ENCODE peak calls at places on chromosomes 13 and 19, in four cellular contexts. Z is Ammon's horn; H is H1; S is stimulated activated CD4-positive, alpha-beta T cell treated with anti-CD3 and anti-CD28 coated beads, TNF-alpha, amount 100 ng/mL, for 48 hours. E is an unnamed sample.

GRCh38 chr19:1487576-1488281 is 2.4 kb downstream of the PCSK4 start:
- DNase-seq in H (no peak), S (no peak), Z (no peak), E (no peak)

GRCh38 chr13:51806571-51806970 is 2.6 kb upstream of the DHRS12 start:
- DNase-seq in Z (peak; percentile 50), H (no peak), S (no peak), E (no peak)

GRCh38 chr19:36489920-36490415 is 607 bp upstream of the ZNF566 start:
- DNase-seq in H (peak; percentile 93), S (peak; percentile 39), Z (no peak), E (no peak)

GRCh38 chr19:56309511-56310185 is 5.0 kb downstream of the ZSCAN5A start:
- DNase-seq in Z (no peak), H (peak; percentile 70), S (peak; percentile 47), E (no peak)

GRCh38 chr19:49684983-49685553 is 4.3 kb upstream of the ADM5 start:
- DNase-seq in Z (no peak), H (no peak), S (no peak), E (no peak)

GRCh38 chr13:114147803-114148520 is 15.5 kb upstream of the RASA3 start:
- DNase-seq in Z (no peak), S (no peak), H (no peak), E (no peak)

GRCh38 chr13:101399365-101399764 is 16.9 kb downstream of the NALCN start:
- DNase-seq in S (no peak), H (no peak), Z (no peak), E (no peak)

GRCh38 chr13:33069365-33069764 is 53.1 kb downstream of the KL start:
- DNase-seq in S (no peak), H (no peak), Z (no peak), E (peak; percentile 31)

GRCh38 chr13:37075164-37075563 is 15.7 kb upstream of the SUPT20H start:
- DNase-seq in H (no peak), S (no peak), Z (no peak), E (no peak)

GRCh38 chr13:112451512-112452379 is 75.6 kb downstream of the SPACA7 start:
- DNase-seq in S (no peak), H (no peak), Z (no peak), E (no peak)

GRCh38 chr13:49545661-49546060 is 39.7 kb downstream of the RCBTB1 start:
- DNase-seq in S (no peak), H (no peak), Z (no peak), E (no peak)

GRCh38 chr19:35629332-35629633 is 447 bp downstream of the RBM42 start:
- DNase-seq in H (no peak), Z (no peak), S (no peak), E (no peak)

GRCh38 chr13:101346942-101347728 is 69.2 kb downstream of the NALCN start:
- DNase-seq in Z (no peak), S (no peak), H (no peak), E (no peak)

GRCh38 chr19:38059897-38060296 is 152.9 kb downstream of the SIPA1L3 start:
- DNase-seq in Z (no peak), H (no peak), S (no peak), E (no peak)

GRCh38 chr13:113759525-113760137 is 605 bp downstream of the TMEM255B start:
- DNase-seq in H (no peak), Z (no peak), S (no peak), E (peak; percentile 4)

GRCh38 chr13:111429064-111429558 is 108.7 kb downstream of the TEX29 start:
- DNase-seq in H (no peak), S (peak; percentile 4), Z (peak; percentile 59), E (peak; percentile 41)

E was measured in midbrain.